ENCODE peak calls at places on chromosomes 4 and X, in eight cellular contexts. P is T-helper 22 cell; H is COR-L47; D is K562; A is stimulated activated CD4-positive, alpha-beta T cell treated with anti-CD3 and anti-CD28 coated beads, Interleukin-15, amount 100 ng/mL, for 1 hour; S is SW480; W is ovary; E is astrocyte of the cerebellum. X is an unnamed sample.
A peak's percentile ranks its signal among the peaks of the same experiment; 100 is the strongest.

GRCh38 chrX:76228499-76228898 is 55.6 kb downstream of the PBDC1 start:
- DNase-seq in P (no peak), H (no peak), D (no peak), A (no peak), S (no peak), W (no peak), E (no peak), X (no peak)

GRCh38 chrX:19064175-19064574 is 58.1 kb downstream of the ADGRG2 start:
- DNase-seq in P (no peak), H (no peak), D (no peak), A (no peak), S (no peak), W (no peak), E (peak; percentile 18), X (no peak)

GRCh38 chrX:12974797-12975669 is at the start of gene TMSB4X:
- DNase-seq in P (peak; percentile 63), H (peak; percentile 68), D (peak; percentile 91), A (peak; percentile 69), S (peak; percentile 89), W (peak; percentile 86), E (no peak), X (peak; percentile 95)

GRCh38 chr4:8221476-8221875 is 22.4 kb downstream of the SH3TC1 start:
- DNase-seq in P (peak; percentile 39), H (no peak), D (no peak), A (no peak), S (no peak), W (no peak), E (no peak), X (no peak)

GRCh38 chr4:130110760-130111159 is 1014.8 kb downstream of the C4orf33 start:
- DNase-seq in P (no peak), H (no peak), D (no peak), A (no peak), S (no peak), W (no peak), E (no peak), X (no peak)

GRCh38 chr4:74096265-74096980 is 2.6 kb downstream of the CXCL2 start:
- DNase-seq in P (no peak), H (no peak), D (peak; percentile 74), A (no peak), S (no peak), W (no peak), E (no peak), X (peak; percentile 24)

GRCh38 chr4:118969359-118969758 is 80.7 kb downstream of the SYNPO2 start:
- DNase-seq in P (no peak), H (peak; percentile 33), D (peak; percentile 28), A (no peak), S (peak; percentile 48), W (peak; percentile 62), E (peak; percentile 74), X (peak; percentile 63)

GRCh38 chr4:140012688-140013087 is 141.3 kb downstream of the MAML3 start:
- DNase-seq in P (peak; percentile 9), H (peak; percentile 59), D (peak; percentile 24), A (peak; percentile 27), S (peak; percentile 80), W (no peak), E (peak; percentile 63), X (peak; percentile 80)

GRCh38 chr4:26462874-26463273 is 27.4 kb downstream of the CCKAR start:
- DNase-seq in P (no peak), H (no peak), D (no peak), A (no peak), S (no peak), W (no peak), E (no peak), X (no peak)

GRCh38 chrX:108699368-108699767 is 37.0 kb downstream of the IRS4 start:
- DNase-seq in P (no peak), H (no peak), D (peak; percentile 8), A (no peak), S (peak; percentile 41), W (no peak), E (peak; percentile 3), X (peak; percentile 30)

GRCh38 chr4:105158837-105159236 is 12.2 kb downstream of the TET2 start:
- DNase-seq in P (no peak), H (no peak), D (no peak), A (no peak), S (no peak), W (peak; percentile 34), E (no peak), X (peak; percentile 68)

GRCh38 chr4:88880501-88881226 is 176.3 kb downstream of the FAM13A start:
- DNase-seq in P (no peak), H (no peak), D (peak; percentile 30), A (no peak), S (no peak), W (no peak), E (no peak), X (no peak)

GRCh38 chrX:50638123-50638522 is 167.5 kb upstream of the DGKK start:
- DNase-seq in P (no peak), H (no peak), D (no peak), A (no peak), S (no peak), W (no peak), E (no peak), X (no peak)

GRCh38 chr4:185573651-185574199 is 38.4 kb upstream of the PDLIM3 start:
- DNase-seq in P (no peak), H (no peak), D (peak; percentile 80), A (no peak), S (peak; percentile 73), W (no peak), E (no peak), X (peak; percentile 47)

GRCh38 chr4:137703225-137703624 is 170.9 kb upstream of the PCDH18 start:
- DNase-seq in P (no peak), H (peak; percentile 48), D (no peak), A (no peak), S (no peak), W (no peak), E (no peak), X (no peak)

GRCh38 chrX:53440101-53440500 is 5.9 kb upstream of the HSD17B10 start:
- DNase-seq in P (no peak), H (peak; percentile 19), D (no peak), A (no peak), S (peak; percentile 67), W (no peak), E (no peak), X (no peak)

GRCh38 chrX:71578253-71579135 is at the start of gene GCNA:
- DNase-seq in P (no peak), H (no peak), D (no peak), A (no peak), S (no peak), W (no peak), E (no peak), X (no peak)

GRCh38 chrX:134006484-134007161 is 21.2 kb upstream of the GPC3 start:
- DNase-seq in P (no peak), H (no peak), D (no peak), A (no peak), S (no peak), W (no peak), E (no peak), X (no peak)

X was measured in hepatocyte.